ENCODE peak calls at places on chromosome 4, in six cellular contexts. R is AG04450, N is fibroblast of lung, S is mucosa of descending colon, J is retina, C is iPS DF 19.7. U is an unnamed sample.
A peak's percentile ranks its signal among the peaks of the same experiment; 100 is the strongest.

GRCh38 chr4:36385951-36386561 is 104.6 kb downstream of the DTHD1 start:
- DNase-seq in R (no peak), N (no peak), S (no peak), J (no peak), C (no peak), U (peak; percentile 4)

GRCh38 chr4:6988016-6988715 is 55.0 kb upstream of the TADA2B start:
- DNase-seq in R (no peak), N (no peak), S (no peak), J (no peak), C (no peak), U (no peak)

GRCh38 chr4:16516796-16517413 is 290.6 kb upstream of the TAPT1 start:
- DNase-seq in R (peak; percentile 58), N (peak; percentile 82), S (no peak), J (peak; percentile 46), C (no peak), U (no peak)

GRCh38 chr4:169619518-169619957 is 840 bp upstream of the CLCN3 start:
- DNase-seq in R (no peak), N (peak; percentile 64), S (peak; percentile 58), J (no peak), C (no peak), U (peak; percentile 30)

GRCh38 chr4:59393780-59394179 is 1806.3 kb upstream of the ADGRL3 start:
- DNase-seq in R (no peak), N (no peak), S (no peak), J (no peak), C (no peak), U (no peak)

GRCh38 chr4:140343303-140343702 is 30.1 kb upstream of the SCOC start:
- DNase-seq in R (no peak), N (peak; percentile 40), S (peak; percentile 84), J (no peak), C (no peak), U (no peak)

GRCh38 chr4:55758081-55758480 is 61.5 kb upstream of the EXOC1L start:
- DNase-seq in R (no peak), N (no peak), S (no peak), J (no peak), C (no peak), U (no peak)

GRCh38 chr4:11497212-11497806 is 68.6 kb upstream of the HS3ST1 start:
- DNase-seq in R (no peak), N (no peak), S (no peak), J (no peak), C (no peak), U (no peak)

GRCh38 chr4:73964862-73965611 is 16.8 kb downstream of the PF4 start:
- DNase-seq in R (no peak), N (no peak), S (no peak), J (peak; percentile 22), C (peak; percentile 78), U (no peak)

GRCh38 chr4:184451726-184452125 is 22.6 kb downstream of the IRF2 start:
- DNase-seq in R (no peak), N (no peak), S (no peak), J (no peak), C (no peak), U (no peak)

GRCh38 chr4:126708716-126709115 is 924.0 kb upstream of the INTU start:
- DNase-seq in R (no peak), N (no peak), S (no peak), J (no peak), C (no peak), U (no peak)

U was measured in stimulated activated naive CD4-positive, alpha-beta T cell treated with Interleukin-2 at 50 U/mL for 16 hours.